ENCODE peak calls at places on chromosomes 7 and 10, in five cellular contexts. One of them, this sample, is unnamed.

GRCh38 chr10:69647101-69647500 is 17.1 kb downstream of the FAM241B start:
- DNase-seq in AG10803: no peak
- DNase-seq in GOT3: no peak
- DNase-seq in aorta: peak; percentile 23
- DNase-seq in stomach: no peak
- DNase-seq in this sample: no peak

GRCh38 chr7:6705959-6706665 is 635 bp downstream of the ZNF12 start:
- DNase-seq in AG10803: peak; percentile 49
- DNase-seq in GOT3: no peak
- DNase-seq in aorta: peak; percentile 81
- DNase-seq in stomach: peak; percentile 28
- DNase-seq in this sample: no peak

GRCh38 chr10:127068485-127068884 is 127.9 kb downstream of the INSYN2A start:
- DNase-seq in AG10803: no peak
- DNase-seq in GOT3: no peak
- DNase-seq in aorta: no peak
- DNase-seq in stomach: no peak
- DNase-seq in this sample: no peak

GRCh38 chr7:95472521-95473160 is 13.1 kb upstream of the ASB4 start:
- DNase-seq in AG10803: peak; percentile 26
- DNase-seq in GOT3: no peak
- DNase-seq in aorta: no peak
- DNase-seq in stomach: no peak
- DNase-seq in this sample: no peak

GRCh38 chr10:74117738-74118137 is 32.9 kb downstream of the AP3M1 start:
- DNase-seq in AG10803: no peak
- DNase-seq in GOT3: no peak
- DNase-seq in aorta: no peak
- DNase-seq in stomach: no peak
- DNase-seq in this sample: no peak

GRCh38 chr10:131082991-131083465 is 228.5 kb downstream of the TCERG1L start:
- DNase-seq in AG10803: no peak
- DNase-seq in GOT3: no peak
- DNase-seq in aorta: no peak
- DNase-seq in stomach: no peak
- DNase-seq in this sample: no peak

GRCh38 chr7:142776206-142776844 is 5.6 kb downstream of the PRSS2 start:
- DNase-seq in AG10803: peak; percentile 63
- DNase-seq in GOT3: no peak
- DNase-seq in aorta: no peak
- DNase-seq in stomach: no peak
- DNase-seq in this sample: no peak

GRCh38 chr10:35379226-35380137 is 43.2 kb downstream of the CCNY start:
- DNase-seq in AG10803: peak; percentile 56
- DNase-seq in GOT3: no peak
- DNase-seq in aorta: no peak
- DNase-seq in stomach: no peak
- DNase-seq in this sample: peak; percentile 91

GRCh38 chr10:62153191-62153590 is 115.5 kb downstream of the RTKN2 start:
- DNase-seq in AG10803: peak; percentile 74
- DNase-seq in GOT3: no peak
- DNase-seq in aorta: no peak
- DNase-seq in stomach: no peak
- DNase-seq in this sample: no peak

GRCh38 chr7:83429493-83429892 is 219.4 kb downstream of the SEMA3E start:
- DNase-seq in AG10803: no peak
- DNase-seq in GOT3: no peak
- DNase-seq in aorta: no peak
- DNase-seq in stomach: no peak
- DNase-seq in this sample: no peak

GRCh38 chr7:116139007-116139406 is 71.3 kb upstream of the TES start:
- DNase-seq in AG10803: no peak
- DNase-seq in GOT3: no peak
- DNase-seq in aorta: no peak
- DNase-seq in stomach: no peak
- DNase-seq in this sample: no peak

GRCh38 chr7:35485436-35485835 is 209.5 kb downstream of the HERPUD2 start:
- DNase-seq in AG10803: no peak
- DNase-seq in GOT3: no peak
- DNase-seq in aorta: no peak
- DNase-seq in stomach: no peak
- DNase-seq in this sample: no peak

GRCh38 chr7:41188163-41189130 is 514.4 kb downstream of the INHBA start:
- DNase-seq in AG10803: peak; percentile 75
- DNase-seq in GOT3: no peak
- DNase-seq in aorta: no peak
- DNase-seq in stomach: no peak
- DNase-seq in this sample: no peak

GRCh38 chr10:117955171-117955570 is 91.6 kb downstream of the RAB11FIP2 start:
- DNase-seq in AG10803: peak; percentile 84
- DNase-seq in GOT3: no peak
- DNase-seq in aorta: no peak
- DNase-seq in stomach: no peak
- DNase-seq in this sample: no peak

GRCh38 chr7:47085491-47086275 is 496.2 kb downstream of the TNS3 start:
- DNase-seq in AG10803: peak; percentile 42
- DNase-seq in GOT3: no peak
- DNase-seq in aorta: no peak
- DNase-seq in stomach: no peak
- DNase-seq in this sample: no peak

GRCh38 chr10:97540669-97541500 is 31.7 kb upstream of the ANKRD2 start:
- DNase-seq in AG10803: no peak
- DNase-seq in GOT3: no peak
- DNase-seq in aorta: peak; percentile 78
- DNase-seq in stomach: no peak
- DNase-seq in this sample: no peak

GRCh38 chr10:44056947-44057811 is 327.7 kb downstream of the CXCL12 start:
- DNase-seq in AG10803: no peak
- DNase-seq in GOT3: no peak
- DNase-seq in aorta: no peak
- DNase-seq in stomach: no peak
- DNase-seq in this sample: no peak

GRCh38 chr7:6389728-6390127 is 58.0 kb downstream of the DAGLB start:
- DNase-seq in AG10803: no peak
- DNase-seq in GOT3: no peak
- DNase-seq in aorta: no peak
- DNase-seq in stomach: no peak
- DNase-seq in this sample: no peak

GRCh38 chr7:44756904-44757303 is 8.3 kb downstream of the ZMIZ2 start:
- DNase-seq in AG10803: no peak
- DNase-seq in GOT3: no peak
- DNase-seq in aorta: no peak
- DNase-seq in stomach: no peak
- DNase-seq in this sample: no peak

GRCh38 chr10:49700211-49700610 is 20.8 kb downstream of the C10orf53 start:
- DNase-seq in AG10803: no peak
- DNase-seq in GOT3: no peak
- DNase-seq in aorta: no peak
- DNase-seq in stomach: no peak
- DNase-seq in this sample: no peak

GRCh38 chr7:7104314-7104698 is 78.0 kb upstream of the C1GALT1 start:
- DNase-seq in AG10803: no peak
- DNase-seq in GOT3: no peak
- DNase-seq in aorta: no peak
- DNase-seq in stomach: no peak
- DNase-seq in this sample: no peak

GRCh38 chr10:6473430-6473829 is 106.6 kb downstream of the PRKCQ start:
- DNase-seq in AG10803: no peak
- DNase-seq in GOT3: no peak
- DNase-seq in aorta: no peak
- DNase-seq in stomach: no peak
- DNase-seq in this sample: peak; percentile 60

GRCh38 chr10:3333426-3333825 is 160.8 kb upstream of the PITRM1 start:
- DNase-seq in AG10803: no peak
- DNase-seq in GOT3: no peak
- DNase-seq in aorta: no peak
- DNase-seq in stomach: no peak
- DNase-seq in this sample: no peak

GRCh38 chr7:70354409-70355169 is 756.3 kb downstream of the AUTS2 start:
- DNase-seq in AG10803: peak; percentile 11
- DNase-seq in GOT3: no peak
- DNase-seq in aorta: no peak
- DNase-seq in stomach: no peak
- DNase-seq in this sample: no peak

GRCh38 chr7:114652041-114652440 is 237.4 kb downstream of the FOXP2 start:
- DNase-seq in AG10803: no peak
- DNase-seq in GOT3: no peak
- DNase-seq in aorta: no peak
- DNase-seq in stomach: no peak
- DNase-seq in this sample: no peak

GRCh38 chr10:77613476-77614130 is 24.0 kb downstream of the KCNMA1 start:
- DNase-seq in AG10803: no peak
- DNase-seq in GOT3: no peak
- DNase-seq in aorta: no peak
- DNase-seq in stomach: no peak
- DNase-seq in this sample: no peak

GRCh38 chr10:77001186-77001585 is 636.4 kb downstream of the KCNMA1 start:
- DNase-seq in AG10803: no peak
- DNase-seq in GOT3: no peak
- DNase-seq in aorta: no peak
- DNase-seq in stomach: no peak
- DNase-seq in this sample: no peak

GRCh38 chr10:30270247-30270646 is 78.8 kb downstream of the MTPAP start:
- DNase-seq in AG10803: peak; percentile 9
- DNase-seq in GOT3: no peak
- DNase-seq in aorta: no peak
- DNase-seq in stomach: no peak
- DNase-seq in this sample: no peak

GRCh38 chr7:146830686-146831085 is 714.1 kb downstream of the CNTNAP2 start:
- DNase-seq in AG10803: no peak
- DNase-seq in GOT3: no peak
- DNase-seq in aorta: no peak
- DNase-seq in stomach: no peak
- DNase-seq in this sample: no peak

This sample was measured in CMK.